ENCODE peak calls at places on chromosomes 12 and 14, in five cellular contexts. O is HepG2, G is NT2/D1, R is H1, U is HEK293T. D is an unnamed sample.

GRCh38 chr14:51004352-51004800 is 60.1 kb upstream of the PYGL start:
- DNase-seq in O (no peak), G (no peak), R (no peak), U (no peak), D (no peak)

GRCh38 chr12:130145731-130146130 is 16.5 kb upstream of the FZD10 start:
- DNase-seq in O (no peak), G (no peak), R (no peak), U (no peak), D (no peak)

GRCh38 chr14:36035675-36036074 is 140.8 kb downstream of the PTCSC3 start:
- DNase-seq in O (no peak), G (no peak), R (no peak), U (no peak), D (no peak)

GRCh38 chr12:70744133-70744532 is 106.9 kb upstream of the PTPRB start:
- DNase-seq in O (no peak), G (no peak), R (no peak), U (no peak), D (no peak)

GRCh38 chr14:85934123-85934885 is 404.4 kb downstream of the FLRT2 start:
- DNase-seq in O (peak), G (no peak), R (no peak), U (no peak), D (peak)

GRCh38 chr14:76900406-76901085 is 74.3 kb downstream of the LRRC74A start:
- DNase-seq in O (no peak), G (no peak), R (no peak), U (no peak), D (no peak)

GRCh38 chr14:47442206-47442605 is 233.2 kb downstream of the MDGA2 start:
- DNase-seq in O (peak), G (no peak), R (no peak), U (peak), D (no peak)

GRCh38 chr12:22562187-22563028 is 18.1 kb upstream of the C2CD5 start:
- DNase-seq in O (no peak), G (no peak), R (no peak), U (no peak), D (no peak)

GRCh38 chr12:69065804-69066203 is 132.8 kb upstream of the CPM start:
- DNase-seq in O (no peak), G (no peak), R (no peak), U (peak), D (no peak)

GRCh38 chr12:75725505-75726120 is 214.2 kb upstream of the KRR1 start:
- DNase-seq in O (no peak), G (no peak), R (no peak), U (peak), D (no peak)

GRCh38 chr12:101806280-101806679 is 24.5 kb downstream of the GNPTAB start:
- DNase-seq in O (no peak), G (no peak), R (no peak), U (no peak), D (no peak)

GRCh38 chr12:45231515-45232145 is 15.7 kb downstream of the ANO6 start:
- DNase-seq in O (peak), G (no peak), R (no peak), U (no peak), D (no peak)

GRCh38 chr12:101819467-101819866 is 11.3 kb downstream of the GNPTAB start:
- DNase-seq in O (no peak), G (no peak), R (no peak), U (no peak), D (no peak)

GRCh38 chr12:119202121-119202527 is 23.4 kb downstream of the HSPB8 start:
- DNase-seq in O (no peak), G (no peak), R (peak), U (no peak), D (no peak)

GRCh38 chr14:99413972-99414371 is 66.7 kb downstream of the SETD3 start:
- DNase-seq in O (no peak), G (no peak), R (no peak), U (peak), D (no peak)

GRCh38 chr14:77067632-77068514 is 30.2 kb upstream of the CIPC start:
- DNase-seq in O (no peak), G (no peak), R (peak), U (peak), D (no peak)

DNA sequence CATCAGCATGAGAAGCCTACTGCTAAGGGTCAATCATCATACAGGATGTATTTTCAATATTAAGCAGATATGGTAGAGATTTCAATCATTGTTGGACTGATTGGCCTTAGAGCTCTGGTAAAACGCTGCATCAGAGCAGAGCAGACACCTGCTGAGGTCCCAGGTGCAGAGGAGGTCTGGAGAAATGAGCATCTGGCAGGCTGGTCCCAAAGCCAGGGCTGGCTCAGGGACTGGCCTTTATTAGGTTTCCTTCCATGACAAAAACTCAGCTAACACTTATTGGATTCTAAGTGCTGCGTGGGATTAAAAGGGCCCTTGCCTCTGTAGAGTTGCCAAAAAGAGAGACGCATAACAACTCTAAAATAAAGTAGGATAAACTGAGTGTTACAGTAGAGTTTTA is 29.7 kb downstream of the AKAP6 start:
- DNase-seq in O (no peak), G (no peak), R (no peak), U (no peak), D (no peak)
- TF ChIP-seq SUZ12 in O (no peak), G (no peak), R (no peak), U (no peak), D (no peak)

GRCh38 chr12:14828896-14829295 is 14.4 kb downstream of the ART4 start:
- DNase-seq in O (no peak), G (no peak), R (no peak), U (peak), D (peak)
- TF ChIP-seq SUZ12 in O (no peak), G (no peak), R (no peak), U (no peak), D (no peak)

GRCh38 chr14:96682401-96682800 is 114.8 kb upstream of the VRK1 start:
- DNase-seq in O (no peak), G (no peak), R (no peak), U (no peak), D (no peak)
- TF ChIP-seq SUZ12 in O (no peak), G (no peak), R (no peak), U (no peak), D (no peak)

GRCh38 chr14:92575773-92576303 is 62.3 kb downstream of the RIN3 start:
- DNase-seq in O (no peak), G (no peak), R (no peak), U (no peak), D (no peak)

GRCh38 chr14:92581206-92581605 is 67.6 kb downstream of the RIN3 start:
- DNase-seq in O (no peak), G (no peak), R (no peak), U (no peak), D (no peak)

GRCh38 chr14:92577321-92577742 is 63.8 kb downstream of the RIN3 start:
- DNase-seq in O (no peak), G (no peak), R (no peak), U (no peak), D (peak)

GRCh38 chr14:92579244-92579643 is 65.7 kb downstream of the RIN3 start:
- DNase-seq in O (no peak), G (no peak), R (no peak), U (no peak), D (no peak)

DNA sequence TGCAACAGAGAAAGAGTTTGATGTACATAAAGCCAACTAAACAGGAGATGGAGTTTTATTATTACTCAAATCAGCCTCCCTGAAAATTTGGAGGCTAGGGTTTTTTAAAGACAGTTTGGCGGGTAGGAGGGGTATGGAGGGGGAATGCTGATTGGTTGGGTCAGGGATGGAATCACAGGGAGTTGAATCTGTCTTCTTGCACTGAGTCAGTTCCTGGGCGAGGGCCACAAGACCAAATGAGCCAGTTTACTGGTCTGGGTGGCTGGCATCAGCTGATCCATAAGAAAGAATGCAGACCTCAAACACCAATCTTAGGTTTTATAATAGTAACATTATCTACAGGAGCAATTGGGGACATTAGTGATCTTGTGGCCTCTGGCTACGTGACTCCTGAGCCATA is 64.9 kb downstream of the RIN3 start:
- DNase-seq in O (no peak), G (no peak), R (no peak), U (no peak), D (no peak)
- TF ChIP-seq SUZ12 in O (no peak), G (no peak), R (no peak), U (no peak), D (no peak)

D was measured in GM12878.